ENCODE peak calls at places on chromosomes 4 and X, in nine cellular contexts. Z, E, W, L, J, D, G, H and C are unnamed samples. For H3K4me1 and H3K27me3, the result is how much of the 10 kb centered on the place peaks cover.

GRCh38 chr4:90226734-90227133 is 99.5 kb downstream of the CCSER1 start:
- DNase-seq in Z (no peak), E (no peak), W (no peak), L (no peak), J (no peak), D (no peak), G (no peak), H (peak), C (peak)

GRCh38 chrX:151396042-151396826 is 772 bp upstream of the VMA21 start:
- DNase-seq in Z (no peak), E (no peak), W (no peak), L (peak), J (no peak), D (no peak), G (no peak), H (peak), C (peak)

GRCh38 chr4:182325848-182326255 is 82.7 kb downstream of the TENM3 start:
- DNase-seq in Z (no peak), E (no peak), W (no peak), L (peak), J (no peak), D (no peak), G (no peak), H (no peak), C (no peak)

GRCh38 chr4:24042094-24042493 is 152.2 kb upstream of the PPARGC1A start:
- DNase-seq in Z (no peak), E (no peak), W (no peak), L (no peak), J (no peak), D (no peak), G (no peak), H (peak), C (no peak)

GRCh38 chrX:8042304-8042703 is 115.1 kb upstream of the PNPLA4 start:
- DNase-seq in Z (no peak), E (no peak), W (no peak), L (no peak), J (no peak), D (no peak), G (no peak), H (no peak), C (no peak)

GRCh38 chr4:12703076-12703475 is 781.1 kb downstream of the RAB28 start:
- DNase-seq in Z (no peak), E (no peak), W (no peak), L (no peak), J (no peak), D (no peak), G (no peak), H (no peak), C (no peak)

GRCh38 chr4:53788011-53788410 is 196.7 kb upstream of the LNX1 start:
- DNase-seq in Z (no peak), E (no peak), W (no peak), L (no peak), J (no peak), D (no peak), G (no peak), H (no peak), C (peak)

GRCh38 chr4:96016615-96017299 is 176.9 kb downstream of the PDHA2 start:
- DNase-seq in Z (no peak), E (no peak), W (no peak), L (no peak), J (no peak), D (no peak), G (no peak), H (peak), C (no peak)

GRCh38 chr4:25862411-25863346 is at the start of gene SEL1L3:
- DNase-seq in Z (peak), E (peak), W (peak), L (peak), J (peak), D (no peak), G (peak), H (no peak), C (peak)

GRCh38 chrX:154661200-154661599 is 7.8 kb upstream of the CTAG2 start:
- DNase-seq in Z (no peak), E (no peak), W (no peak), L (no peak), J (no peak), D (no peak), G (no peak), H (no peak), C (no peak)

GRCh38 chr4:9825049-9825448 is 43.6 kb downstream of the DRD5 start:
- DNase-seq in Z (no peak), E (no peak), W (no peak), L (no peak), J (no peak), D (no peak), G (no peak), H (no peak), C (no peak)

GRCh38 chr4:86686741-86687140 is 92.6 kb downstream of the PTPN13 start:
- DNase-seq in Z (no peak), E (no peak), W (no peak), L (no peak), J (no peak), D (no peak), G (no peak), H (no peak), C (no peak)

GRCh38 chrX:93673869-93674271 is at the start of gene FAM133A:
- DNase-seq in Z (no peak), E (no peak), W (no peak), L (no peak), J (no peak), D (no peak), G (no peak), H (peak), C (peak)

GRCh38 chrX:7115557-7115956 is 32.0 kb upstream of the STS start:
- DNase-seq in Z (no peak), E (no peak), W (no peak), L (peak), J (no peak), D (no peak), G (no peak), H (no peak), C (peak)

GRCh38 chr4:82419451-82419850 is 10.8 kb downstream of the HNRNPDL start:
- DNase-seq in Z (no peak), E (no peak), W (no peak), L (no peak), J (no peak), D (no peak), G (no peak), H (no peak), C (no peak)

GRCh38 chr4:166324321-166324720 is 451.3 kb downstream of the TLL1 start:
- DNase-seq in Z (no peak), E (no peak), W (no peak), L (no peak), J (peak), D (no peak), G (no peak), H (peak), C (no peak)

GRCh38 chr4:151114986-151115385 is 15.6 kb downstream of the RPS3A start:
- DNase-seq in Z (no peak), E (no peak), W (no peak), L (no peak), J (no peak), D (no peak), G (no peak), H (peak), C (no peak)

GRCh38 chr4:131370846-131371245 is 1778.2 kb upstream of the PCDH10 start:
- DNase-seq in Z (no peak), E (no peak), W (no peak), L (no peak), J (no peak), D (no peak), G (no peak), H (no peak), C (no peak)

GRCh38 chr4:101237773-101238172 is 109.6 kb downstream of the PPP3CA start:
- DNase-seq in Z (no peak), E (no peak), W (no peak), L (no peak), J (no peak), D (no peak), G (no peak), H (no peak), C (no peak)

GRCh38 chr4:123869517-123870282 is 473.1 kb downstream of the SPRY1 start:
- DNase-seq in Z (no peak), E (no peak), W (no peak), L (no peak), J (no peak), D (peak), G (no peak), H (peak), C (peak)

GRCh38 chr4:141540643-141541042 is 95.7 kb upstream of the IL15 start:
- DNase-seq in Z (no peak), E (no peak), W (no peak), L (no peak), J (no peak), D (no peak), G (no peak), H (peak), C (no peak)

GRCh38 chr4:173272987-173273386 is 61.2 kb downstream of the HMGB2 start:
- DNase-seq in Z (no peak), E (no peak), W (no peak), L (no peak), J (no peak), D (no peak), G (no peak), H (peak), C (no peak)

GRCh38 chr4:184310881-184311709 is 93.4 kb upstream of the ENPP6 start:
- DNase-seq in Z (peak), E (no peak), W (no peak), L (peak), J (peak), D (no peak), G (no peak), H (no peak), C (no peak)

GRCh38 chr4:32400870-32401269 is 1680.7 kb downstream of the PCDH7 start:
- DNase-seq in Z (no peak), E (no peak), W (no peak), L (no peak), J (no peak), D (no peak), G (no peak), H (no peak), C (no peak)

GRCh38 chr4:165972747-165973146 is 99.7 kb downstream of the TLL1 start:
- DNase-seq in Z (no peak), E (no peak), W (no peak), L (no peak), J (no peak), D (no peak), G (no peak), H (peak), C (no peak)

GRCh38 chr4:6769984-6770420 is 12.5 kb upstream of the KIAA0232 start:
- DNase-seq in Z (no peak), E (no peak), W (no peak), L (no peak), J (no peak), D (no peak), G (no peak), H (no peak), C (no peak)

GRCh38 chr4:181933471-181933870 is 309.7 kb upstream of the TENM3 start:
- DNase-seq in Z (no peak), E (no peak), W (no peak), L (no peak), J (no peak), D (no peak), G (no peak), H (peak), C (no peak)

GRCh38 chrX:49960061-49960460 is 37.7 kb downstream of the CLCN5 start:
- DNase-seq in Z (no peak), E (no peak), W (no peak), L (no peak), J (peak), D (no peak), G (no peak), H (peak), C (peak)

GRCh38 chr4:21469438-21470032 is 479.0 kb downstream of the KCNIP4 start:
- DNase-seq in Z (no peak), E (no peak), W (no peak), L (no peak), J (no peak), D (no peak), G (no peak), H (peak), C (no peak)

GRCh38 chr4:71429962-71430361 is 91.1 kb downstream of the SLC4A4 start:
- DNase-seq in Z (no peak), E (no peak), W (no peak), L (no peak), J (no peak), D (no peak), G (no peak), H (no peak), C (no peak)

GRCh38 chr4:18390655-18391369 is 369.3 kb upstream of the LCORL start:
- DNase-seq in Z (no peak), E (no peak), W (no peak), L (no peak), J (no peak), D (no peak), G (no peak), H (peak), C (peak)

GRCh38 chrX:102339312-102340298 is 92.6 kb downstream of the NXF2 start:
- DNase-seq in Z (peak), E (no peak), W (peak), L (no peak), J (peak), D (no peak), G (peak), H (no peak), C (peak)

GRCh38 chr4:60724623-60725022 is 475.5 kb upstream of the ADGRL3 start:
- DNase-seq in Z (no peak), E (no peak), W (no peak), L (no peak), J (no peak), D (peak), G (no peak), H (peak), C (no peak)

GRCh38 chr4:102836596-102836995 is 9.2 kb upstream of the UBE2D3 start:
- DNase-seq in Z (no peak), E (no peak), W (no peak), L (no peak), J (no peak), D (no peak), G (no peak), H (no peak), C (no peak)

GRCh38 chr4:169271692-169272007 is 894 bp upstream of the SH3RF1 start:
- DNase-seq in Z (no peak), E (no peak), W (no peak), L (no peak), J (peak), D (no peak), G (no peak), H (no peak), C (no peak)

GRCh38 chr4:169270810-169271691 is at the start of gene SH3RF1:
- DNase-seq in Z (peak), E (peak), W (no peak), L (peak), J (peak), D (peak), G (no peak), H (peak), C (peak)

GRCh38 chr4:169267070-169267469 is 3.7 kb downstream of the SH3RF1 start:
- DNase-seq in Z (no peak), E (no peak), W (no peak), L (no peak), J (no peak), D (no peak), G (no peak), H (no peak), C (no peak)

GRCh38 chr4:169270156-169270809 is 473 bp downstream of the SH3RF1 start:
- DNase-seq in Z (peak), E (peak), W (peak), L (peak), J (peak), D (peak), G (no peak), H (peak), C (peak)

GRCh38 chr4:169268951-169269781 is 1.6 kb downstream of the SH3RF1 start:
- DNase-seq in Z (no peak), E (no peak), W (no peak), L (no peak), J (peak), D (no peak), G (no peak), H (peak), C (peak)
- H3K4me3 ChIP-seq in Z (peak), E (peak), W (no peak), L (peak), J (peak), D (peak), G (no peak), H (peak), C (peak)

GRCh38 chr4:2688697-2689096 is 67.4 kb downstream of the TNIP2 start:
- DNase-seq in Z (no peak), E (no peak), W (no peak), L (no peak), J (no peak), D (no peak), G (no peak), H (no peak), C (no peak)

GRCh38 chr4:2686379-2687265 is 69.5 kb downstream of the TNIP2 start:
- DNase-seq in Z (no peak), E (peak), W (no peak), L (no peak), J (no peak), D (no peak), G (no peak), H (no peak), C (no peak)

GRCh38 chr4:2689114-2689513 is 67.0 kb downstream of the TNIP2 start:
- DNase-seq in Z (no peak), E (no peak), W (no peak), L (no peak), J (no peak), D (no peak), G (no peak), H (no peak), C (no peak)

GRCh38 chr4:2689825-2690700 is 66.1 kb downstream of the TNIP2 start:
- DNase-seq in Z (peak), E (no peak), W (no peak), L (no peak), J (no peak), D (no peak), G (no peak), H (peak), C (no peak)

DNA sequence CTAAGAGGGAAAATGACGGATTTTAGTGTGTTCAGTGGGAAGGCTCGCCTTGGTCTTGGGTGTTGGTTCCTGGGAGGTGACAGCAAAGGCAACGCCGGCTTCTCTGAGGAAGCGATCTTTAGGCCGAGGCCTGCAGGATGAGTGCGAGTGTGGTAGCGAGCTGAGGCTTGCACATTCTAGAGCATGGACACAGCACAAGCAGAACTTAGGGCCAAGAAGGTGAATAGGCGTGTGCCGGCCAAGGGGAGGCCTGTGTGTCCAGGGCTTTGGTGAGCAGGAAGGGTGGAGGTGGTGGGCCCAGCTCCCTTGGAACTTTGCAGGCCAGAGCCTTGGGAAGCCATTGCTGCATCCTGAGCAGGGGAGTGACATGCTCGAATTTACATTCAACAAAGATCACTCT is 67.9 kb downstream of the TNIP2 start:
- DNase-seq in Z (no peak), E (no peak), W (no peak), L (no peak), J (no peak), D (no peak), G (no peak), H (no peak), C (no peak)
- H3K4me1 ChIP-seq in Z (under half), E (under half), W (under half), L (under half), J (under half), D (under half), G (under half), H (under half), C (under half)

DNA sequence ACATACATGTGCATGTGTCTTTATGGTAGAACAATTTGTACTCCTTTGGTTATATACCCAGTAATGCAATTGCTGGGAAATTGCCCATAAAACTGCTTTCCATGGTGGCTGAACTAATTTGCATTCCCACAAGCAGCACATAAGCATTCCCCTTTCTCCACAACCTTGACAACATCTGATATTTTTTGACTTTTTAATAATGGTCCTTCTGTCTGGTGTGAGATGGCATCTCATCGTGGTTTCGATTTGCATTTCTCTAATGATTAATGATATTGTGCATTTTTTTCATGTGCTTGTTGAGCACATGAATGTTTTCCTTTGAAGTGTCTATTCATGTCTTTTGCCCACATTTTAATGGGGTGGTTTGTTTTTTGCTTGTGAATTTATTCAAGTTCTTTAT is 166.0 kb downstream of the TMEM47 start:
- DNase-seq in Z (no peak), E (no peak), W (no peak), L (no peak), J (no peak), D (no peak), G (no peak), H (no peak), C (no peak)
- H3K27me3 ChIP-seq in Z (under half), E (under half), W (under half), L (under half), J (under half), D (under half), G (under half), H (under half), C (under half)

GRCh38 chr4:8163026-8163425 is 4.4 kb upstream of the ABLIM2 start:
- DNase-seq in Z (peak), E (no peak), W (no peak), L (no peak), J (no peak), D (no peak), G (no peak), H (no peak), C (no peak)
- H3K4me3 ChIP-seq in Z (no peak), E (no peak), W (no peak), L (no peak), J (no peak), D (no peak), G (no peak), H (no peak), C (no peak)

GRCh38 chr4:3303445-3303824 is 10.6 kb downstream of the RGS12 start:
- DNase-seq in Z (no peak), E (no peak), W (no peak), L (no peak), J (no peak), D (no peak), G (no peak), H (no peak), C (no peak)
- H3K4me1 ChIP-seq in Z (under half), E (half or more), W (half or more), L (half or more), J (under half), D (under half), G (under half), H (under half), C (under half)

GRCh38 chr4:632391-632790 is 7.0 kb downstream of the PDE6B start:
- DNase-seq in Z (peak), E (no peak), W (no peak), L (no peak), J (no peak), D (no peak), G (no peak), H (no peak), C (no peak)
- H3K27me3 ChIP-seq in Z (under half), E (half or more), W (under half), L (half or more), J (under half), D (under half), G (under half), H (under half), C (under half)

GRCh38 chr4:55336138-55337034 is 9.7 kb upstream of the SRD5A3 start:
- DNase-seq in Z (no peak), E (no peak), W (no peak), L (no peak), J (no peak), D (no peak), G (no peak), H (no peak), C (peak)
- H3K4me3 ChIP-seq in Z (no peak), E (no peak), W (no peak), L (no peak), J (no peak), D (no peak), G (no peak), H (no peak), C (no peak)

DNA sequence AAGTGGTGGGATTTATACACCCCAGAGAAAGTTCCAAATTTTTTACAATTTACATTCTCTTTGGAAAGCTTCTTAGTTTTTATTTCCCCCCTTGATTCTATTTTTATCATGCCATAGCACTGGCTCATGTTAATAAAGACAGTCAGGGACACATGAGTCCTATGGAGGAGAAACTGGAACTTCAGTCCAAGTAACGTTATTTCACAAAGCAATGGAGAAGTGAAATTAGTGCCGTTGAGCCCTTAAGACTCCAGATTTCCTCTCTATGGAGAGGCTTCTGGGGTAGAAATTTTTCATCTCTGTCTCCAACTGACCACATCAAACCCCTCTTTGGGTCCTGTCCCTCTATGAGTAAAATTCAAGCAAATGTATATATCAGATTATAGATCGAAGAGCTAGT is 12.8 kb upstream of the TASL start:
- DNase-seq in Z (no peak), E (no peak), W (no peak), L (no peak), J (no peak), D (no peak), G (no peak), H (no peak), C (no peak)
- H3K4me1 ChIP-seq in Z (under half), E (under half), W (under half), L (under half), J (under half), D (under half), G (under half), H (under half), C (under half)